ENCODE peak calls at places on chromosomes 1 and 21, in four cellular contexts. D is fibroblast of mammary gland, C is IMR-90, W is Peyer's patch. H is an unnamed sample.

GRCh38 chr21:32143222-32143939 is 135.5 kb downstream of the MIS18A start:
- DNase-seq in W (no peak), C (peak), D (peak), H (no peak)

GRCh38 chr1:201320168-201320842 is 37.0 kb downstream of the PKP1 start:
- DNase-seq in D (no peak), W (no peak), C (no peak), H (no peak)

GRCh38 chr1:156951371-156951770 is 30.9 kb downstream of the LRRC71 start:
- DNase-seq in C (no peak), W (no peak), D (no peak), H (no peak)

GRCh38 chr1:244035358-244035757 is 15.7 kb upstream of the ZBTB18 start:
- DNase-seq in W (no peak), D (no peak), C (no peak), H (no peak)

GRCh38 chr1:151881479-151881878 is 27.8 kb downstream of the THEM4 start:
- DNase-seq in D (no peak), W (no peak), C (no peak), H (no peak)

GRCh38 chr1:239814306-239814881 is 277.3 kb upstream of the FMN2 start:
- DNase-seq in W (no peak), C (peak), D (peak), H (no peak)

GRCh38 chr1:204065174-204065985 is 7.5 kb upstream of the SOX13 start:
- DNase-seq in W (no peak), D (peak), C (peak), H (no peak)

GRCh38 chr21:38354231-38354630 is 97.4 kb downstream of the KCNJ15 start:
- DNase-seq in W (no peak), C (no peak), D (no peak), H (no peak)

GRCh38 chr1:222754386-222755139 is 17.6 kb downstream of the FAM177B start:
- DNase-seq in C (peak), D (peak), W (no peak), H (no peak)

GRCh38 chr1:235637756-235638155 is 11.8 kb downstream of the GNG4 start:
- DNase-seq in C (no peak), W (no peak), D (no peak), H (no peak)

GRCh38 chr1:151583796-151584195 is 28.1 kb upstream of the SNX27 start:
- DNase-seq in D (no peak), C (no peak), W (no peak), H (no peak)

GRCh38 chr1:9589719-9590157 is 1.0 kb downstream of the TMEM201 start:
- DNase-seq in D (peak), C (peak), W (no peak), H (no peak)

GRCh38 chr1:230145505-230145899 is 78.5 kb downstream of the GALNT2 start:
- DNase-seq in C (no peak), W (no peak), D (no peak), H (no peak)

GRCh38 chr1:160781914-160782689 is 13.9 kb upstream of the LY9 start:
- DNase-seq in W (peak), C (no peak), D (no peak), H (peak)

GRCh38 chr1:53995683-53996082 is 22.3 kb downstream of the LDLRAD1 start:
- DNase-seq in C (no peak), D (no peak), W (no peak), H (no peak)

GRCh38 chr1:61812916-61813315 is 70.6 kb downstream of the PATJ start:
- DNase-seq in D (no peak), C (peak), W (no peak), H (no peak)

GRCh38 chr1:47485817-47486216 is 48.0 kb downstream of the FOXD2 start:
- DNase-seq in W (no peak), D (no peak), C (no peak), H (no peak)

GRCh38 chr1:53341521-53341895 is 13.6 kb upstream of the LRP8 start:
- DNase-seq in D (no peak), W (no peak), C (no peak), H (no peak)

GRCh38 chr21:37939251-37939650 is 23.0 kb upstream of the KCNJ6 start:
- DNase-seq in W (no peak), C (no peak), D (no peak), H (no peak)

GRCh38 chr1:104064391-104064790 is 314.7 kb downstream of the AMY1C start:
- DNase-seq in C (no peak), D (no peak), W (no peak), H (no peak)

DNA sequence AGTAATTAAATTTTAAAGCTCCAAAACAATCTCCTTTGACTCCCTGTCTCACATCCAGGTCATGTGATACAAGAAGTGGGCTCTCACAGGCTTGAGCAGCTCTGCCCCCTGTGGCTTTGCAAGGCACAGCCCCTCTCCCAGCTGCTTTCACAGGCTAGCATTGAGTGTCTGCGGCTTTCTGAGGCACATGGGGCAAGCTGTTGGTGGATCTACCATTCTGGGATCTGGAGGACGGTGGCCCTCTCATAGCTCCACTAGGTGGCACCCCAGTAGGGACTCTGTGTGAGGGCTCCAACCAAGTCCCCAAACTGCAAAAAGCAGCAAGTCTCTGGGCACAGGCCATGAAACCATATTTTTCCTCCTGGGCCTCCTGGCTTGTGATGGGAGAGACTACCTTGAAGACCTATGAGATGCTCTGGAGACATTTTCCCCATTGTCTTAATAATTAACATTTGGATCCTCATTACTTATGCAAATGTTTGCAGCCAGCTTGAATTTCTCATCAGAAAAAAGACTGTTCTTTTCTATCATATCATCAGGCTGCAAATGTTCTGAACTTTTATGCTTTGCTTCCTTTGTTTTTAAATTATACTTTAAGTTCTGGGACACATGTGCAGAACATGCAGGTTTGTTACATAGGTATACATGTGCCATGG is 554.1 kb upstream of the OLFM3 start:
- DNase-seq in C (peak), W (no peak), D (peak), H (no peak)
- TF ChIP-seq CTCF in C (peak), W (no peak), D (peak), H (peak)

GRCh38 chr1:18325151-18325550 is 155.6 kb upstream of the KLHDC7A start:
- DNase-seq in C (no peak), D (no peak), W (no peak), H (no peak)

GRCh38 chr1:18327650-18328049 is 153.1 kb upstream of the KLHDC7A start:
- DNase-seq in C (no peak), W (no peak), D (no peak), H (no peak)

GRCh38 chr1:18324246-18324645 is 156.5 kb upstream of the KLHDC7A start:
- DNase-seq in D (no peak), W (no peak), C (no peak), H (no peak)

GRCh38 chr1:18328803-18329202 is 151.9 kb upstream of the KLHDC7A start:
- DNase-seq in W (no peak), C (no peak), D (no peak), H (no peak)

GRCh38 chr1:18326171-18326950 is 154.4 kb upstream of the KLHDC7A start:
- DNase-seq in D (no peak), W (no peak), C (no peak), H (no peak)
- TF ChIP-seq CTCF in D (no peak), W (no peak), C (no peak), H (no peak)

DNA sequence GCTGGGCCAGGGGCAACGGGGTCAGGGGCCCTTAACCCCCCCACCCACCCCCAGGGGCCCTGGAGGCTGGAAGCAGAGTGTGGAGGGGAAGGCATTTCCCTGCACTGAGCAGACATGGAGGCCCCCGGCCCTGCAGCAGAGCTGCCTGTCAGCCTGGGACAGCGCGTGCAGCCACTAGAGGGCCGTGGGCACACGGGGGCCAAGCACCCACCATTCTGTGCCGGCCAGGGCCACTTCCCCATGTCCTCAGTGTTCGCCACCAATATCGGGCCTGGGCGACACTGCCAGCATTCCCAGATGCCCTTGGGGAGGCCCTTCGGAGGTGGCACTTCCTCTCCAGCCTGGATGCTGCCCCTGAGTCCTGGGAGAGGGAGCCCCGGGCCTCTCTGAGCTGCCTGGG is 23.2 kb upstream of the ARHGEF16 start:
- DNase-seq in C (no peak), D (no peak), W (no peak), H (no peak)
- TF ChIP-seq CTCF in C (peak), D (no peak), W (no peak), H (peak)

GRCh38 chr1:212294983-212295382 is 9.8 kb downstream of the PPP2R5A start:
- DNase-seq in W (no peak), D (no peak), C (no peak), H (no peak)

GRCh38 chr1:212295579-212295978 is 10.4 kb downstream of the PPP2R5A start:
- DNase-seq in D (no peak), C (no peak), W (no peak), H (no peak)

GRCh38 chr1:212292250-212292924 is 7.2 kb downstream of the PPP2R5A start:
- DNase-seq in C (no peak), D (no peak), W (no peak), H (no peak)

GRCh38 chr1:212291505-212292134 is 6.4 kb downstream of the PPP2R5A start:
- DNase-seq in C (peak), D (peak), W (no peak), H (peak)

DNA sequence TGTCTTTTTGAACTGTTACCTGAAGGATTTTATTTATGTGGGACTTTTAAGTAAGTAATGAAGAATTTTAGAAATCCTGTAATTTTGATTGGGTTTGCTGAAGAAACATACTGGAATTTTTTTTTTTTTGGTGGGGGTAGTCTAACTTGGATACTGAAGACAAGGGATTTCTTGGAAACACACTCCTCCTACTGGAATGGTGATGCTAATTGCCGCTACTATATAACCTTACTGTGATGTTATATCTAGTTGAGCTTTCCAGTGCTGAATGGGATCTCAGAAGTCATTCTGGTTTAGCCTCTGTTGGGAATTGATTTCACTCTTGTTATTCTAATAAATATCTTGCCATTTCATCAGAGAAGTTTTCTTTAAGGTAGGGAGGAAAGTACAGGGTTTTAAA is 8.4 kb downstream of the PPP2R5A start:
- DNase-seq in C (peak), W (no peak), D (peak), H (no peak)
- TF ChIP-seq CTCF in C (peak), W (no peak), D (peak), H (no peak)

DNA sequence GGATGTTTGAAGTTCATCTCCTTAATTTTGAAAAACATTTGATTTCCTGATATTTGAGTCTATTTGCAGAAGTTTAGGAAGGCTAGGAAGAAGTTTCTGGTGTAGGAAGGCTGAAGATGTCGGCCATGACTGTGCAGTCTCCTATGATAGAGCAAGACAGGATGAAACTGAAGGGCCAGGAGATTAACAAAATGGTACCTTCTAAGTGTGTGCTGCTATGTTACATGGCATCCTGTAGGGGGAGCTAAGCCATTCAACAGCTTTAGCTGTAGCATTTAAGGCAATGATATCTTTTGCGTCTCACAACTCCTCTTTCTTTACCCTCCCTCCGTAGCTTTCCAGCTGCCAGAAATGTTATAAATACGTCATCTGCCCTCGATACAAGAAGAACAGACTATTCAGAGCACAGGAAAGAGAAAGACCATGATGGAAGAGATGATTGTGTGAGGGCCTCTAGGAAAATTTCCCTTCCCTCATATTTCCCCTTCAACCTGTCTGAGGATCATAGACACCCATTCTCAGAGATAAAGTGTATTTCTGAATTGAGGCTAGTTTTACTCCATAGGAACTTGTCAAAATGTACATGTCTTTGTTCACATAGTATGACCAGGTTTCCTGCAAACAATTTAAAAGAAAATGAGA is 61.1 kb downstream of the XCL1 start:
- DNase-seq in D (peak), C (peak), W (no peak), H (peak)
- TF ChIP-seq CTCF in D (peak), C (peak), W (peak), H (peak)

DNA sequence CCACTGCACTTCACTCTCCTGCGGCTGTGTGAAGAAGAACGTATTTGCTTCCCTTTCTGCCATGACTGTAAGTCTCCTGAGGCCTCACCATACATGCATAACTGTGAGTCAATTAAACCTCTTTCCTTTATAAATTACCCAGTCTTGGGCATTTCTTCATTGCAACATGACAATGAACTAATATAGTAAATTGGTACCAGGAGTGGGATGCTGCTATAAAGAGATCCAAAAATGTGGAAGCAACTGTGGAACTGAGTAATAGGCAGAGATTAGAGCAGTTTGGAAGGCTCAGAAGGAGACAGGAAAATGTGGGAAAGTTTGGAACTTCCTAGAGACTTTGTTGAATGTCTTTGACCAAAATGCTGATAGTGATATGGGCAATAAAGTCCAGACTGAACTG is 1907.9 kb downstream of the MRPL39 start:
- DNase-seq in C (no peak), D (no peak), W (no peak), H (no peak)
- TF ChIP-seq CTCF in C (no peak), D (no peak), W (no peak), H (no peak)

GRCh38 chr1:19311503-19311930 is 427 bp downstream of the AKR7A2 start:
- DNase-seq in W (peak), C (no peak), D (no peak), H (peak)

GRCh38 chr1:19313636-19313959 is 1.5 kb downstream of the SLC66A1 start:
- DNase-seq in D (no peak), C (no peak), W (no peak), H (no peak)

GRCh38 chr1:19312782-19313635 is 883 bp downstream of the SLC66A1 start:
- DNase-seq in C (no peak), D (no peak), W (peak), H (peak)

GRCh38 chr1:19310720-19311502 is 1.0 kb downstream of the AKR7A2 start:
- DNase-seq in W (no peak), C (peak), D (no peak), H (peak)

GRCh38 chr1:19311931-19312781 is at the start of the genes AKR7A2 and SLC66A1:
- DNase-seq in W (peak), D (peak), C (peak), H (peak)
- TF ChIP-seq CTCF in W (peak), D (no peak), C (no peak), H (no peak)